ENCODE peak calls at places on chromosomes 4 and X, in six cellular contexts. X is adipocyte; H is suprapubic skin; T is T-helper 22 cell; U is stimulated activated CD8-positive, alpha-beta memory T cell treated with anti-CD3 and anti-CD28 coated beads, Interleukin-15, amount 100 ng/mL, for 1 hour; F is activated CD8-positive, alpha-beta memory T cell treated with anti-CD3 and anti-CD28 coated beads for 4 hours. B is an unnamed sample.

GRCh38 chr4:52982246-52982950 is 120.3 kb downstream of the RASL11B start:
- DNase-seq in U (no peak), H (no peak), X (peak; percentile 83), T (no peak), F (no peak), B (no peak)

GRCh38 chrX:41022579-41022978 is 62.7 kb upstream of the USP9X start:
- DNase-seq in F (no peak), T (no peak), X (peak; percentile 41), H (no peak), U (no peak), B (no peak)

GRCh38 chr4:41006141-41006540 is 208.2 kb downstream of the APBB2 start:
- DNase-seq in H (no peak), X (no peak), F (no peak), T (no peak), U (no peak), B (no peak)

GRCh38 chr4:11904117-11904535 is 475.4 kb upstream of the HS3ST1 start:
- DNase-seq in H (no peak), T (no peak), X (no peak), F (no peak), U (no peak), B (no peak)

GRCh38 chr4:74531952-74532794 is 87.2 kb downstream of the AREG start:
- DNase-seq in H (no peak), F (no peak), T (no peak), U (no peak), X (peak; percentile 91), B (no peak)

GRCh38 chr4:83320548-83320947 is 14.1 kb downstream of the HPSE start:
- DNase-seq in H (peak; percentile 67), T (no peak), U (no peak), F (no peak), X (no peak), B (no peak)

GRCh38 chrX:120560405-120560841 is 339 bp downstream of the CUL4B start:
- DNase-seq in X (peak; percentile 58), T (no peak), U (peak; percentile 16), H (no peak), F (no peak), B (no peak)

GRCh38 chrX:68731254-68731653 is 83.8 kb downstream of the STARD8 start:
- DNase-seq in X (no peak), U (no peak), H (no peak), F (no peak), T (no peak), B (no peak)

GRCh38 chr4:155734065-155734464 is 24.8 kb upstream of the GUCY1B1 start:
- DNase-seq in U (no peak), F (no peak), H (no peak), T (no peak), X (peak; percentile 55), B (no peak)

GRCh38 chr4:86593726-86594558 is at the start of gene PTPN13:
- DNase-seq in X (peak; percentile 99), T (peak; percentile 72), U (peak; percentile 4), H (peak; percentile 97), F (peak; percentile 7), B (peak; percentile 79)

GRCh38 chr4:41560112-41560511 is 22.2 kb downstream of the LIMCH1 start:
- DNase-seq in H (no peak), T (no peak), X (no peak), F (no peak), U (no peak), B (no peak)

GRCh38 chr4:162274354-162274753 is 110.6 kb upstream of the FSTL5 start:
- DNase-seq in H (no peak), T (no peak), U (no peak), F (no peak), X (no peak), B (no peak)

GRCh38 chrX:140440891-140441290 is 64.0 kb downstream of the SOX3 start:
- DNase-seq in X (no peak), H (no peak), F (no peak), T (no peak), U (no peak), B (no peak)

GRCh38 chr4:8084031-8084660 is 74.5 kb downstream of the ABLIM2 start:
- DNase-seq in H (no peak), U (no peak), T (no peak), F (no peak), X (no peak), B (no peak)

GRCh38 chr4:153564630-153565525 is 98.7 kb downstream of the TMEM131L start:
- DNase-seq in X (peak; percentile 49), T (no peak), F (no peak), H (no peak), U (no peak), B (no peak)

GRCh38 chrX:153773741-153774575 is 6.9 kb upstream of the SRPK3 start:
- DNase-seq in U (no peak), T (no peak), X (no peak), H (no peak), F (no peak), B (no peak)

GRCh38 chr4:73707918-73708577 is 32.3 kb upstream of the CXCL8 start:
- DNase-seq in T (no peak), U (no peak), X (peak; percentile 84), F (no peak), H (no peak), B (no peak)

GRCh38 chr4:27881705-27882104 is 1021.1 kb downstream of the STIM2 start:
- DNase-seq in F (no peak), U (no peak), X (no peak), H (no peak), T (no peak), B (no peak)

GRCh38 chr4:82791179-82791578 is 7.4 kb downstream of the SCD5 start:
- DNase-seq in U (no peak), T (no peak), X (no peak), F (no peak), H (no peak), B (no peak)

GRCh38 chr4:102553982-102554381 is 52.8 kb downstream of the NFKB1 start:
- DNase-seq in T (no peak), F (no peak), U (no peak), H (no peak), X (no peak), B (no peak)

GRCh38 chr4:26351685-26352084 is 30.9 kb downstream of the RBPJ start:
- DNase-seq in X (no peak), F (no peak), H (no peak), T (no peak), U (no peak), B (no peak)

B was measured in T-helper 17 cell.